ENCODE peak calls at places on chromosome 3, in six cellular contexts. U, X, C, L, E and R are unnamed samples. For H3K9me3, the result is how much of the 10 kb centered on the place peaks cover.

GRCh38 chr3:31714512-31714894 is 181.8 kb downstream of the STT3B start:
- DNase-seq in U (no peak), X (no peak), C (no peak), L (no peak), E (no peak), R (no peak)

GRCh38 chr3:47108546-47108945 is 55.4 kb downstream of the SETD2 start:
- DNase-seq in U (no peak), X (no peak), C (peak), L (no peak), E (no peak), R (no peak)

GRCh38 chr3:149657458-149657795 is 398 bp downstream of the WWTR1 start:
- DNase-seq in U (no peak), X (peak), C (peak), L (no peak), E (peak), R (peak)

GRCh38 chr3:149609595-149609994 is 48.2 kb downstream of the WWTR1 start:
- DNase-seq in U (no peak), X (no peak), C (no peak), L (no peak), E (no peak), R (no peak)

GRCh38 chr3:32552013-32552412 is 18.6 kb downstream of the DYNC1LI1 start:
- DNase-seq in U (no peak), X (no peak), C (no peak), L (no peak), E (no peak), R (no peak)

GRCh38 chr3:148884261-148884660 is 19.2 kb downstream of the CPA3 start:
- DNase-seq in U (no peak), X (no peak), C (peak), L (no peak), E (no peak), R (no peak)

GRCh38 chr3:169218314-169218983 is 445.1 kb downstream of the MECOM start:
- DNase-seq in U (no peak), X (peak), C (peak), L (no peak), E (no peak), R (peak)

GRCh38 chr3:38039899-38040261 is 872 bp downstream of the DLEC1 start:
- DNase-seq in U (peak), X (peak), C (peak), L (peak), E (peak), R (peak)

GRCh38 chr3:64890466-64890865 is 202.7 kb upstream of the ADAMTS9 start:
- DNase-seq in U (no peak), X (no peak), C (no peak), L (no peak), E (no peak), R (no peak)

GRCh38 chr3:20100106-20100605 is 59.9 kb downstream of the KAT2B start:
- DNase-seq in U (no peak), X (no peak), C (no peak), L (no peak), E (no peak), R (no peak)

GRCh38 chr3:169846458-169847193 is 23.1 kb downstream of the LRRC31 start:
- DNase-seq in U (no peak), X (no peak), C (peak), L (no peak), E (no peak), R (no peak)

GRCh38 chr3:40387001-40387894 is at the start of gene ENTPD3:
- DNase-seq in U (peak), X (no peak), C (no peak), L (no peak), E (no peak), R (no peak)

GRCh38 chr3:136703429-136703828 is 48.7 kb downstream of the STAG1 start:
- DNase-seq in U (no peak), X (no peak), C (no peak), L (no peak), E (no peak), R (no peak)

GRCh38 chr3:81476652-81477051 is 284.8 kb downstream of the GBE1 start:
- DNase-seq in U (no peak), X (no peak), C (no peak), L (no peak), E (no peak), R (no peak)

GRCh38 chr3:150547045-150547753 is 612 bp downstream of the EIF2A start:
- DNase-seq in U (no peak), X (no peak), C (peak), L (no peak), E (no peak), R (no peak)

GRCh38 chr3:11592460-11593298 is 51.0 kb downstream of the VGLL4 start:
- DNase-seq in U (peak), X (peak), C (peak), L (no peak), E (no peak), R (no peak)

GRCh38 chr3:85662462-85662861 is 703.7 kb downstream of the CADM2 start:
- DNase-seq in U (no peak), X (no peak), C (no peak), L (no peak), E (no peak), R (no peak)

GRCh38 chr3:85535517-85535916 is 576.7 kb downstream of the CADM2 start:
- DNase-seq in U (no peak), X (no peak), C (no peak), L (no peak), E (no peak), R (no peak)

GRCh38 chr3:113623324-113623723 is 73.1 kb downstream of the USF3 start:
- DNase-seq in U (peak), X (no peak), C (no peak), L (no peak), E (no peak), R (no peak)

GRCh38 chr3:63779227-63779626 is 39.9 kb upstream of the C3orf49 start:
- DNase-seq in U (no peak), X (no peak), C (no peak), L (no peak), E (no peak), R (no peak)

GRCh38 chr3:12472000-12472399 is 12.3 kb upstream of the TSEN2 start:
- DNase-seq in U (no peak), X (no peak), C (no peak), L (no peak), E (no peak), R (no peak)

GRCh38 chr3:188266581-188267274 is 112.8 kb downstream of the LPP start:
- DNase-seq in U (no peak), X (peak), C (peak), L (peak), E (peak), R (no peak)

GRCh38 chr3:128727485-128727884 is 1.5 kb downstream of the RAB7A start:
- DNase-seq in U (no peak), X (no peak), C (no peak), L (no peak), E (no peak), R (no peak)

GRCh38 chr3:151225040-151225975 is 22.3 kb upstream of the GPR171 start:
- DNase-seq in U (no peak), X (no peak), C (no peak), L (no peak), E (no peak), R (no peak)

GRCh38 chr3:147185781-147186180 is 220.6 kb downstream of the ZIC4 start:
- DNase-seq in U (no peak), X (no peak), C (no peak), L (no peak), E (no peak), R (no peak)
- H3K9me3 ChIP-seq in U (under half), X (under half), C (under half), L (under half), E (under half), R (under half)

GRCh38 chr3:93855406-93855805 is 118.3 kb downstream of the PROS1 start:
- DNase-seq in U (no peak), X (no peak), C (no peak), L (no peak), E (no peak), R (no peak)
- H3K9me3 ChIP-seq in U (under half), X (under half), C (under half), L (under half), E (under half), R (under half)

GRCh38 chr3:98404010-98404409 is 13.5 kb downstream of the OR5K3 start:
- DNase-seq in U (no peak), X (no peak), C (no peak), L (no peak), E (no peak), R (no peak)
- H3K9me3 ChIP-seq in U (under half), X (under half), C (under half), L (under half), E (under half), R (under half)

DNA sequence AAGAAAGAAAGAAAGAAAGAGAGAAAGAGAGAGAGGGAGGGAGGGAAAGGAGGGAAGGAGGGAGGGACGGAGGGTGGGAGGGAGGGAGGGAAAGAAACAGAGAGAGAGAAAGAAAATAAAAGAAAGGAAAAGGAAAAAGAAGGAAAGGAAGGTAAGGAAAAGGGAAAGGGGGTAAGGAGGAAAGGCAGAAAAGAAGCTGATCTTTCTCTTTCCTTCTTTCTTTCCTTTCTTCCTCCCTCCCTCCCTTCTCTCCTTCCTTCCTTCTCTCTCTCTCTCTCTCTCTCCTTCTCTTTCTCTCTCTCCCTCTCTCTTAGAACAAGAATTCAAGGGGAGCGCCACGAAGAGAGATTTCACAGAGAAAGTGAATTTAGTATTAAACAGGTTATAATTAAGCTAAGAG is 25.8 kb upstream of the TMCC1 start:
- DNase-seq in U (no peak), X (no peak), C (no peak), L (no peak), E (no peak), R (no peak)
- H3K9me3 ChIP-seq in U (under half), X (under half), C (under half), L (under half), E (under half), R (under half)

GRCh38 chr3:191997579-191998268 is 536.8 kb downstream of the PYDC2 start:
- DNase-seq in U (no peak), X (no peak), C (no peak), L (no peak), E (no peak), R (no peak)
- H3K9me3 ChIP-seq in U (under half), X (under half), C (under half), L (under half), E (under half), R (under half)

GRCh38 chr3:44721231-44722102 is 8.0 kb upstream of the ZNF501 start:
- DNase-seq in U (no peak), X (no peak), C (peak), L (no peak), E (no peak), R (no peak)
- H3K9me3 ChIP-seq in U (under half), X (under half), C (half or more), L (under half), E (half or more), R (half or more)

DNA sequence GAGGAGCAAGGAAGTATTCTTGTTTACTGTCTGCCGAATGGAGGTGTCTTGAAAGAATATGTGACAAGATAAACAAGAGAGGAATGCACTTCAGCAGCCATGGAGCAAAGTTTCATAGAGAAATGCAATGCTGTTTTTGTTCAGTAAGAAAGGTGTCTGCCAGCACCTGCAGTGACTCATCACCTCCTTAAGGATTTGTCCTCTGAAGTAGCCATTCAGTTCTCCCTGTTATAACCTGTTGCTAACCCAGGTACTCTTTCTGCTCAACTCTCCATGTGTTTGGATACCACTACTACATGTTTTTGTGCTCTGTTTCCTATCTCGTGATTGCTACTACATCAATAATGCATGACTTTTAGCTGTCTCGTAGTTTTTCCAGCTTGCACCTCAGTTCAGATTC is 328.9 kb downstream of the CHL1 start:
- DNase-seq in U (no peak), X (no peak), C (no peak), L (no peak), E (no peak), R (no peak)
- H3K9me3 ChIP-seq in U (under half), X (under half), C (under half), L (under half), E (under half), R (under half)

DNA sequence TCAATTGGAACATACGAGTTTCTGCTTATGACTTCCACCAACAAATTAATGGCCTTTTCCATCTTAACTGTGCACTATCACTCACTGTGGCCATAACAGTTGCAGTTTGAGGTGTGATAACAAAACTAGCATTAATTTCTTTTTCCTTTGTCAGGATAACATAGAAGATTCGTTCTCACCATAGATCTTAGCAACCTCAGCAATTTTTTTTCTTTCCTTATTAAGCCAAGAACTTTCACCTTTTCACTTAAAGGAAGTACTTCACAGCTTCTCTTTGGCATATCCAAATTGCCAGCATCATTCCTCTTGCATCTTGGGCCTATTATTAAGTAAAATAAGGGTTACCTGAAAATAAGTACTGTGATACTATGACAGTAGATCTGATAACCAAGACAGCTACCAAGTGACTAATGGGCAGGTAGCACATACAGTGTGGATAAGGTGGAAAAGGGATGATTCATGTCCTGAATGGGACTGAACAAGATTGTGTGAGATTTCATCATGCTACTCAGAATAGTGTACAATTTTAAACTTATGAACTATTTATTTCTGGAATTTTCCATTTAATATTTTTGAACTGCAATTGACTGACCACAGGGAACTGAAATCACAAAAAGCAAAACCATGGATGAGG is 46.6 kb downstream of the CEP70 start:
- DNase-seq in U (no peak), X (no peak), C (no peak), L (no peak), E (no peak), R (no peak)
- H3K9me3 ChIP-seq in U (under half), X (under half), C (under half), L (under half), E (under half), R (under half)

GRCh38 chr3:1798711-1799410 is 299.8 kb upstream of the CNTN4 start:
- DNase-seq in U (no peak), X (no peak), C (no peak), L (no peak), E (no peak), R (no peak)
- H3K9me3 ChIP-seq in U (under half), X (under half), C (under half), L (under half), E (under half), R (under half)

GRCh38 chr3:28268989-28269388 is 27.6 kb downstream of the CMC1 start:
- DNase-seq in U (no peak), X (no peak), C (no peak), L (no peak), E (no peak), R (no peak)

GRCh38 chr3:28279770-28280169 is 38.4 kb downstream of the CMC1 start:
- DNase-seq in U (no peak), X (no peak), C (peak), L (no peak), E (no peak), R (no peak)

GRCh38 chr3:28278918-28279317 is 37.5 kb downstream of the CMC1 start:
- DNase-seq in U (no peak), X (no peak), C (no peak), L (no peak), E (no peak), R (no peak)

GRCh38 chr3:28267984-28268849 is 26.8 kb downstream of the CMC1 start:
- DNase-seq in U (no peak), X (no peak), C (no peak), L (no peak), E (no peak), R (no peak)

DNA sequence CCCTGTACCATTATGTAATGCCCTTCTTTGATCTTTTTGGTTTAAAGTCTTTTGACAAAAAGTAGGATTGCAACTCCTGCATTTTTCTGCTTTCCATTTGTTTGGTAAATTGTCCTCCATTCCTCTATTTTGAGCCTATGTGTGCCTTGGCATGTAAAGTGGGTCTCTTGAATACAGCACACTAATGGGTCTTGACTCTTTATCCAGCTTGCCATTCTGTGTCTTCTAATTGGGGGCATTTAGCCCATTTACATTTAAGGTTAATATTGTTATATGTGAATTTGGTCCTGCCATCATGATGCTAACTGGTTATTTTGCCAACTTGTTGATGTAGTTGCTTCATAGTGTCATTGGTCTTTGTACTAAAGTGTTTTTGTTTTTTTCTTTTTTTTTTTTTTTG is 32.4 kb downstream of the CMC1 start:
- DNase-seq in U (no peak), X (no peak), C (no peak), L (no peak), E (no peak), R (no peak)
- H3K9me3 ChIP-seq in U (under half), X (under half), C (under half), L (under half), E (under half), R (under half)